ENCODE peak calls at places on chromosome 12, in seven cellular contexts. One of them, this sample, is unnamed.

GRCh38 chr12:81627336-81628189 is 131.6 kb downstream of the PPFIA2 start:
- DNase-seq in HCT116: peak; percentile 52
- DNase-seq in lower lobe of right lung: no peak
- DNase-seq in A549: peak; percentile 65
- DNase-seq in hepatocyte: peak; percentile 65
- DNase-seq in heart left ventricle: no peak
- DNase-seq in GM13977: peak; percentile 11
- DNase-seq in this sample: peak; percentile 7

GRCh38 chr12:15712823-15713663 is 76.1 kb downstream of the EPS8 start:
- DNase-seq in HCT116: no peak
- DNase-seq in lower lobe of right lung: peak; percentile 54
- DNase-seq in A549: peak; percentile 85
- DNase-seq in hepatocyte: peak; percentile 33
- DNase-seq in heart left ventricle: peak; percentile 43
- DNase-seq in GM13977: no peak
- DNase-seq in this sample: no peak

GRCh38 chr12:61490732-61491498 is 769.3 kb upstream of the USP15 start:
- DNase-seq in HCT116: no peak
- DNase-seq in lower lobe of right lung: no peak
- DNase-seq in A549: no peak
- DNase-seq in hepatocyte: no peak
- DNase-seq in heart left ventricle: no peak
- DNase-seq in GM13977: no peak
- DNase-seq in this sample: no peak

GRCh38 chr12:97609957-97610356 is 147.4 kb downstream of the RMST start:
- DNase-seq in HCT116: no peak
- DNase-seq in lower lobe of right lung: no peak
- DNase-seq in A549: no peak
- DNase-seq in hepatocyte: no peak
- DNase-seq in heart left ventricle: no peak
- DNase-seq in GM13977: no peak
- DNase-seq in this sample: no peak

GRCh38 chr12:46832084-46832704 is 6.4 kb upstream of the SLC38A4 start:
- DNase-seq in HCT116: no peak
- DNase-seq in lower lobe of right lung: no peak
- DNase-seq in A549: no peak
- DNase-seq in hepatocyte: no peak
- DNase-seq in heart left ventricle: no peak
- DNase-seq in GM13977: no peak
- DNase-seq in this sample: no peak

GRCh38 chr12:93563807-93564538 is 8.5 kb upstream of the SOCS2 start:
- DNase-seq in HCT116: peak; percentile 59
- DNase-seq in lower lobe of right lung: no peak
- DNase-seq in A549: peak; percentile 89
- DNase-seq in hepatocyte: peak; percentile 69
- DNase-seq in heart left ventricle: no peak
- DNase-seq in GM13977: peak; percentile 50
- DNase-seq in this sample: peak; percentile 36

GRCh38 chr12:43241971-43242370 is 310.0 kb downstream of the ADAMTS20 start:
- DNase-seq in HCT116: no peak
- DNase-seq in lower lobe of right lung: no peak
- DNase-seq in A549: no peak
- DNase-seq in hepatocyte: no peak
- DNase-seq in heart left ventricle: no peak
- DNase-seq in GM13977: no peak
- DNase-seq in this sample: no peak

GRCh38 chr12:121184425-121184824 is 25.5 kb upstream of the P2RX4 start:
- DNase-seq in HCT116: no peak
- DNase-seq in lower lobe of right lung: peak; percentile 49
- DNase-seq in A549: no peak
- DNase-seq in hepatocyte: no peak
- DNase-seq in heart left ventricle: no peak
- DNase-seq in GM13977: no peak
- DNase-seq in this sample: no peak

GRCh38 chr12:57834086-57834876 is 12.2 kb downstream of the CTDSP2 start:
- DNase-seq in HCT116: no peak
- DNase-seq in lower lobe of right lung: no peak
- DNase-seq in A549: no peak
- DNase-seq in hepatocyte: no peak
- DNase-seq in heart left ventricle: no peak
- DNase-seq in GM13977: no peak
- DNase-seq in this sample: no peak

GRCh38 chr12:87866602-87867292 is 162.5 kb downstream of the C12orf50 start:
- DNase-seq in HCT116: peak; percentile 12
- DNase-seq in lower lobe of right lung: no peak
- DNase-seq in A549: peak; percentile 34
- DNase-seq in hepatocyte: peak; percentile 21
- DNase-seq in heart left ventricle: no peak
- DNase-seq in GM13977: no peak
- DNase-seq in this sample: peak; percentile 2
- TF ChIP-seq CTCF in HCT116: peak; percentile 32
- TF ChIP-seq CTCF in lower lobe of right lung: peak; percentile 9
- TF ChIP-seq CTCF in A549: peak; percentile 35
- TF ChIP-seq CTCF in hepatocyte: peak; percentile 30
- TF ChIP-seq CTCF in heart left ventricle: no peak
- TF ChIP-seq CTCF in GM13977: peak; percentile 49
- TF ChIP-seq CTCF in this sample: peak; percentile 20

GRCh38 chr12:117671734-117672133 is 297.1 kb downstream of the KSR2 start:
- DNase-seq in HCT116: peak; percentile 29
- DNase-seq in lower lobe of right lung: no peak
- DNase-seq in A549: peak; percentile 73
- DNase-seq in hepatocyte: peak; percentile 41
- DNase-seq in heart left ventricle: no peak
- DNase-seq in GM13977: peak; percentile 31
- DNase-seq in this sample: peak; percentile 20
- TF ChIP-seq CTCF in HCT116: peak; percentile 74
- TF ChIP-seq CTCF in lower lobe of right lung: peak; percentile 34
- TF ChIP-seq CTCF in A549: peak; percentile 64
- TF ChIP-seq CTCF in hepatocyte: peak; percentile 53
- TF ChIP-seq CTCF in heart left ventricle: peak; percentile 38
- TF ChIP-seq CTCF in GM13977: peak; percentile 56
- TF ChIP-seq CTCF in this sample: peak; percentile 57

DNA sequence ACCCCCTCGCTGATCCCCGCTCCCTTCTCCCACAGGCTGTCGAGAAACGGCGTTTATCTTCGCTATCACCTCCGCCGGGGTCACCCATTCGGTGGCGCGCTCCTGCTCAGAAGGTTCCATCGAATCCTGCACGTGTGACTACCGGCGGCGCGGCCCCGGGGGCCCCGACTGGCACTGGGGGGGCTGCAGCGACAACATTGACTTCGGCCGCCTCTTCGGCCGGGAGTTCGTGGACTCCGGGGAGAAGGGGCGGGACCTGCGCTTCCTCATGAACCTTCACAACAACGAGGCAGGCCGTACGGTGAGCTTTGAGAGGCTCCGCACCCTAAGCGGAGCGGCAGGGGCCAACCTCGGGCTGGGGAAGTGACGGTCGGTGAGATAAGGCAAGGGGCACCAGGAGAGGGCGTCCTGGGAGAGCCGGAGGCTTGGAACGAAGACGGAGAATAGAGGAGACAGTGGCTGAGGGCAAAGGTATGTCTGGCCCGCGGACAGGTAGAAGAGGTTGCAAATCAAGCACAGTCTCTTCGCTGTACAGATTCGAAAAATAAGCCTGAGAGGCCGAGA is 2.3 kb downstream of the WNT1 start:
- DNase-seq in HCT116: no peak
- DNase-seq in lower lobe of right lung: peak; percentile 58
- DNase-seq in A549: peak; percentile 51
- DNase-seq in hepatocyte: peak; percentile 53
- DNase-seq in heart left ventricle: no peak
- DNase-seq in GM13977: peak; percentile 56
- DNase-seq in this sample: peak; percentile 66
- TF ChIP-seq CTCF in HCT116: no peak
- TF ChIP-seq CTCF in lower lobe of right lung: no peak
- TF ChIP-seq CTCF in A549: no peak
- TF ChIP-seq CTCF in hepatocyte: peak; percentile 17
- TF ChIP-seq CTCF in heart left ventricle: no peak
- TF ChIP-seq CTCF in GM13977: peak; percentile 26
- TF ChIP-seq CTCF in this sample: peak; percentile 8

DNA sequence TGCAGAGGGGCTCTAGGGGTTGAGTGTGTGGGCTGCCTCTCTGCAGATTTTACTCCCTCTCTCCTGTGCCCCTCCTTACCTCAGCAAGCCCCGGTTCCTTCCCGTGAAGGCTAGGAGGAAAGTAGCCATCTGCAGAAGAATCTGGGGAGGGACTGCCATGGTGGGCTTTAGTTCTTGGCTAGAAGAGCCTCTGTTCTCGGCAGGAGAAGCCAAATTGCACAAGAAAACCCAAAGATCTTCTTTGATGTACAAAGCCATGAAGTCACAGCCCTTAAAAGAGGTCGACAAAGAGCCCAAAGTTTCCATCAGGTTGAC is 23.5 kb downstream of the CKAP4 start:
- DNase-seq in HCT116: no peak
- DNase-seq in lower lobe of right lung: no peak
- DNase-seq in A549: no peak
- DNase-seq in hepatocyte: no peak
- DNase-seq in heart left ventricle: no peak
- DNase-seq in GM13977: no peak
- DNase-seq in this sample: no peak
- TF ChIP-seq CTCF in HCT116: no peak
- TF ChIP-seq CTCF in lower lobe of right lung: peak; percentile 21
- TF ChIP-seq CTCF in A549: no peak
- TF ChIP-seq CTCF in hepatocyte: no peak
- TF ChIP-seq CTCF in heart left ventricle: no peak
- TF ChIP-seq CTCF in GM13977: no peak
- TF ChIP-seq CTCF in this sample: no peak

DNA sequence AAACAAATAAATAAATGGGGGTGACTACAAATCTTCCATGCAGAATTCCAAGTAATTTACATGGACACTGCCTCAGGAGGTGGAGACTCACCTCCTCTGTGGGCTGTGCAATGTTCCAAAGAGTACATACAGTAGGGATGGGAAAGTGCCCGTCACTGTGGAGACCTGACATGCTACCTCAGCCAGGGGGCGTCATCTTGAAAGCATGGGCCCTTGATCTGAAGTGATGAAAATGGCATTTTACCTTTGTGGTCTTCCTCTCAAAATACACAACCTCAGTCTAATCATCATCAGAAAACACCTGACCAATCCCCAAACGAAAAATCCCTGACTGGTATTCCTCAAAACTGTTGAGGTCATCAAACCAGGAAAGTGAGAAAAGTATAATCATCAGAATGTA is 48.4 kb downstream of the ANAPC7 start:
- DNase-seq in HCT116: peak; percentile 32
- DNase-seq in lower lobe of right lung: no peak
- DNase-seq in A549: peak; percentile 74
- DNase-seq in hepatocyte: no peak
- DNase-seq in heart left ventricle: no peak
- DNase-seq in GM13977: peak; percentile 49
- DNase-seq in this sample: peak; percentile 53
- TF ChIP-seq CTCF in HCT116: peak; percentile 55
- TF ChIP-seq CTCF in lower lobe of right lung: peak; percentile 30
- TF ChIP-seq CTCF in A549: peak; percentile 34
- TF ChIP-seq CTCF in hepatocyte: peak; percentile 26
- TF ChIP-seq CTCF in heart left ventricle: peak; percentile 41
- TF ChIP-seq CTCF in GM13977: peak; percentile 62
- TF ChIP-seq CTCF in this sample: peak; percentile 41

GRCh38 chr12:17278946-17279345 is 673.0 kb upstream of the LMO3 start:
- DNase-seq in HCT116: no peak
- DNase-seq in lower lobe of right lung: no peak
- DNase-seq in A549: no peak
- DNase-seq in hepatocyte: no peak
- DNase-seq in heart left ventricle: no peak
- DNase-seq in GM13977: no peak
- DNase-seq in this sample: no peak
- TF ChIP-seq CTCF in HCT116: no peak
- TF ChIP-seq CTCF in lower lobe of right lung: no peak
- TF ChIP-seq CTCF in A549: peak; percentile 40
- TF ChIP-seq CTCF in hepatocyte: peak; percentile 39
- TF ChIP-seq CTCF in heart left ventricle: peak; percentile 23
- TF ChIP-seq CTCF in GM13977: no peak
- TF ChIP-seq CTCF in this sample: no peak

DNA sequence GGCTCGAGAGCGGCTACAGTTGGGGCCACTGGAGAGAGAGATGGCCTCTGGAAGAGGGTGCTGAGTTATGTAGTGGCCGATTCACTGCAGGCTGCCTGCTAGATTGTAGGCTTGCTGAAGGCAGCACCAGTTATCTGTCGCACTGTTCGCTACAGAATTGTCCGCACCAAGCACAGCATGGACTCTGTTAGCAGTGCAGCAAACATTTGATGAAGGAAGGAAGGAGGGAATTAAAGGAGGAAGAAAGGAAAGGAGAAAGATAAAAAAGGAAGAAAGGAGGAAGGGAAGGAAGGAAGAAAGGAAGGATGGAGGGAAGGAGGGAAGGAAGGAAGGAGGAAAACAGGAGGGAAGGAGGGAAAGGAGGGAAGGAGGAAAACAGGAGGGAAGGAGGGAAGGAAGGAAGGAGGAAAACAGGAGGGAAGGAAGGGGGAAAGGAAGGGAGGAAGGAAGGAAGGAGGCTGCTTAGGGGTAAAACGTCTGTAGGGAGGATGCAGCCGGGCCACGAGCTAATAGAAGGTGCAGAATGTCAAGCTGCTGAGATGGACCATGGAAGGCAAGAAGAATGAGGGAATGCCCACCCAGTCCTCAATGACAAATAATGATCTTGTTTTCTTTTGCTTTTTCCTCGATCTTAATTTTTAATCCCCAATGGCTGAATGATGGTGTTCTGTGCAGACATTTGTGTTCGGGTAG is 27.3 kb upstream of the ADIPOR2 start:
- DNase-seq in HCT116: no peak
- DNase-seq in lower lobe of right lung: no peak
- DNase-seq in A549: no peak
- DNase-seq in hepatocyte: no peak
- DNase-seq in heart left ventricle: no peak
- DNase-seq in GM13977: no peak
- DNase-seq in this sample: no peak
- TF ChIP-seq CTCF in HCT116: no peak
- TF ChIP-seq CTCF in lower lobe of right lung: no peak
- TF ChIP-seq CTCF in A549: peak; percentile 4
- TF ChIP-seq CTCF in hepatocyte: no peak
- TF ChIP-seq CTCF in heart left ventricle: no peak
- TF ChIP-seq CTCF in GM13977: no peak
- TF ChIP-seq CTCF in this sample: no peak

GRCh38 chr12:92070054-92070863 is 75.4 kb downstream of the BTG1 start:
- DNase-seq in HCT116: no peak
- DNase-seq in lower lobe of right lung: no peak
- DNase-seq in A549: peak; percentile 88
- DNase-seq in hepatocyte: peak; percentile 78
- DNase-seq in heart left ventricle: no peak
- DNase-seq in GM13977: no peak
- DNase-seq in this sample: no peak
- TF ChIP-seq CTCF in HCT116: no peak
- TF ChIP-seq CTCF in lower lobe of right lung: no peak
- TF ChIP-seq CTCF in A549: no peak
- TF ChIP-seq CTCF in hepatocyte: peak; percentile 13
- TF ChIP-seq CTCF in heart left ventricle: no peak
- TF ChIP-seq CTCF in GM13977: no peak
- TF ChIP-seq CTCF in this sample: no peak

DNA sequence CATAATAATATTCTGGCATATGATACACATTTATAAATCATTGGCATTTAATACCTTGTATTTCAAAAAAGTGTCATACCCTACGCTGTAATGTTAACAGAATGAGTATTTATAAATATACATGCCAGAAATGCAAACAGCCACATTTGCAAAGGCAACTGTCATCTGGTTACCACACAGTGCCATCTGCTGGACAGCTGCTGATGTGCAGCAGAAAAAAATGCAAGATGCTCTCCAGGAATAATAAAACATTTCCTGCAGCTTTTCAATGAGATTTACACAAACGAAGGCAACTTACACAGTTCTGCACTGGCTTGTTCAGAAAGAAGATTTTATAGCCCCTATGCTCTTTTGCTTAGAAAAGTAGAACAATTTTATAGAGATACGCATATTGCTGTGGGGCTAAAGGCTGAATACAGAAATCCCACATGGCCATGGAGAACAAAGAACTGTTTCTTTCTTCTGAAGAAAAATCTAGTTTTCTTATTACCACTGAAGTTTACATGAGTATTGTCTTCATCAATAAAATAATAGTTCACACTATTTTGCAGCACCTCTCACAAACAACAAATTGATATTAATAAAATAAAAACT is 182.4 kb upstream of the GRIP1 start:
- DNase-seq in HCT116: peak; percentile 23
- DNase-seq in lower lobe of right lung: peak; percentile 53
- DNase-seq in A549: peak; percentile 63
- DNase-seq in hepatocyte: peak; percentile 78
- DNase-seq in heart left ventricle: peak; percentile 36
- DNase-seq in GM13977: peak; percentile 9
- DNase-seq in this sample: peak; percentile 47
- TF ChIP-seq CTCF in HCT116: peak; percentile 65
- TF ChIP-seq CTCF in lower lobe of right lung: peak; percentile 89
- TF ChIP-seq CTCF in A549: peak; percentile 87
- TF ChIP-seq CTCF in hepatocyte: peak; percentile 98
- TF ChIP-seq CTCF in heart left ventricle: peak; percentile 89
- TF ChIP-seq CTCF in GM13977: peak; percentile 94
- TF ChIP-seq CTCF in this sample: peak; percentile 83